ENCODE peak calls at places on chromosomes 7 and 10, in five cellular contexts. One of them, this sample, is unnamed.

GRCh38 chr7:158530800-158531609 is 56.6 kb downstream of the PTPRN2 start:
- DNase-seq in H54: no peak
- DNase-seq in NCI-H1105: no peak
- DNase-seq in T-helper 9 cell: no peak
- DNase-seq in NCI-H69: peak
- DNase-seq in this sample: no peak

GRCh38 chr10:33616921-33617320 is 282.5 kb upstream of the NRP1 start:
- DNase-seq in T-helper 9 cell: no peak
- DNase-seq in NCI-H1105: no peak
- DNase-seq in H54: no peak
- DNase-seq in NCI-H69: no peak
- DNase-seq in this sample: no peak

GRCh38 chr10:125661418-125661941 is 21.5 kb downstream of the TEX36 start:
- DNase-seq in T-helper 9 cell: no peak
- DNase-seq in NCI-H69: no peak
- DNase-seq in NCI-H1105: no peak
- DNase-seq in H54: no peak
- DNase-seq in this sample: no peak

GRCh38 chr10:97267671-97268070 is 24.8 kb downstream of the ARHGAP19 start:
- DNase-seq in H54: no peak
- DNase-seq in NCI-H1105: no peak
- DNase-seq in NCI-H69: no peak
- DNase-seq in T-helper 9 cell: no peak
- DNase-seq in this sample: no peak

GRCh38 chr7:127786184-127786583 is 134.2 kb downstream of the SND1 start:
- DNase-seq in NCI-H69: no peak
- DNase-seq in NCI-H1105: no peak
- DNase-seq in T-helper 9 cell: no peak
- DNase-seq in H54: no peak
- DNase-seq in this sample: no peak

GRCh38 chr10:14507721-14508120 is 177.0 kb upstream of the FRMD4A start:
- DNase-seq in NCI-H69: no peak
- DNase-seq in NCI-H1105: no peak
- DNase-seq in T-helper 9 cell: no peak
- DNase-seq in H54: no peak
- DNase-seq in this sample: no peak

GRCh38 chr7:157824819-157825121 is 488.0 kb downstream of the DNAJB6 start:
- DNase-seq in NCI-H69: no peak
- DNase-seq in T-helper 9 cell: no peak
- DNase-seq in NCI-H1105: no peak
- DNase-seq in H54: no peak
- DNase-seq in this sample: no peak

GRCh38 chr10:120005408-120006280 is 113.1 kb downstream of the SEC23IP start:
- DNase-seq in H54: no peak
- DNase-seq in T-helper 9 cell: no peak
- DNase-seq in NCI-H1105: no peak
- DNase-seq in NCI-H69: peak
- DNase-seq in this sample: no peak

GRCh38 chr7:41487229-41487861 is 215.5 kb downstream of the INHBA start:
- DNase-seq in NCI-H69: no peak
- DNase-seq in NCI-H1105: no peak
- DNase-seq in H54: no peak
- DNase-seq in T-helper 9 cell: no peak
- DNase-seq in this sample: no peak

GRCh38 chr10:71634531-71635164 is 84.9 kb downstream of the C10orf105 start:
- DNase-seq in H54: no peak
- DNase-seq in NCI-H1105: no peak
- DNase-seq in T-helper 9 cell: no peak
- DNase-seq in NCI-H69: peak
- DNase-seq in this sample: peak

GRCh38 chr10:60098676-60099601 is 192.6 kb upstream of the CCDC6 start:
- DNase-seq in T-helper 9 cell: no peak
- DNase-seq in NCI-H1105: no peak
- DNase-seq in H54: no peak
- DNase-seq in NCI-H69: no peak
- DNase-seq in this sample: no peak